ENCODE peak calls at places on chromosomes 11 and 22, in four cellular contexts. G is amygdala; B is effector CD8-positive, alpha-beta T cell; Q is fibroblast of the aortic adventitia. J is an unnamed sample.

GRCh38 chr11:6655790-6656580 is at the start of gene DCHS1:
- DNase-seq in G (no peak), B (no peak), Q (no peak), J (peak)

GRCh38 chr11:31512117-31512516 is 2.5 kb downstream of the ELP4 start:
- DNase-seq in G (no peak), B (no peak), Q (no peak), J (no peak)

GRCh38 chr11:70313945-70314344 is 43.5 kb downstream of the PPFIA1 start:
- DNase-seq in G (no peak), B (no peak), Q (no peak), J (no peak)

GRCh38 chr11:64675417-64676252 is 47.4 kb downstream of the NRXN2 start:
- DNase-seq in G (no peak), B (no peak), Q (peak), J (peak)

GRCh38 chr11:26992031-26992541 is 1.8 kb upstream of the FIBIN start:
- DNase-seq in G (no peak), B (no peak), Q (peak), J (no peak)

GRCh38 chr22:35684270-35684700 is 33.4 kb upstream of the APOL5 start:
- DNase-seq in G (no peak), B (no peak), Q (peak), J (no peak)

GRCh38 chr22:49764151-49764581 is 63.5 kb downstream of the BRD1 start:
- DNase-seq in G (no peak), B (no peak), Q (no peak), J (no peak)

GRCh38 chr11:15845261-15845660 is 511.1 kb downstream of the SOX6 start:
- DNase-seq in G (peak), B (no peak), Q (no peak), J (peak)

GRCh38 chr22:25208743-25209505 is 9.3 kb downstream of the CRYBB3 start:
- DNase-seq in G (no peak), B (no peak), Q (no peak), J (no peak)

GRCh38 chr22:16844529-16844928 is 19.3 kb upstream of the XKR3 start:
- DNase-seq in G (no peak), B (no peak), Q (no peak), J (no peak)

GRCh38 chr11:8766043-8766992 is 83.7 kb downstream of the RPL27A start:
- DNase-seq in G (no peak), B (no peak), Q (no peak), J (no peak)

GRCh38 chr22:48858121-48858520 is 969.6 kb downstream of the BRD1 start:
- DNase-seq in G (no peak), B (no peak), Q (no peak), J (no peak)

GRCh38 chr22:45503816-45504702 is 1.4 kb downstream of the FBLN1 start:
- DNase-seq in G (no peak), B (no peak), Q (peak), J (no peak)

GRCh38 chr11:10926801-10927200 is 68.9 kb upstream of the ZBED5 start:
- DNase-seq in G (no peak), B (no peak), Q (no peak), J (no peak)

GRCh38 chr22:41405588-41405987 is 23.8 kb downstream of the TEF start:
- DNase-seq in G (no peak), B (no peak), Q (no peak), J (no peak)

GRCh38 chr11:5891216-5891800 is 1.7 kb upstream of the OR52E5 start:
- DNase-seq in G (no peak), B (no peak), Q (peak), J (peak)

GRCh38 chr22:45934659-45935341 is 42.2 kb downstream of the WNT7B start:
- DNase-seq in G (no peak), B (no peak), Q (peak), J (peak)

GRCh38 chr11:86803641-86804040 is 3.3 kb downstream of the PRSS23 start:
- DNase-seq in G (no peak), B (no peak), Q (peak), J (no peak)

GRCh38 chr11:61716478-61717285 is 35.8 kb upstream of the MYRF start:
- DNase-seq in G (no peak), B (no peak), Q (no peak), J (no peak)

GRCh38 chr22:20750461-20751184 is 23.3 kb upstream of the SERPIND1 start:
- DNase-seq in G (no peak), B (no peak), Q (peak), J (no peak)

GRCh38 chr22:24697671-24698082 is 76.8 kb downstream of the PIWIL3 start:
- DNase-seq in G (no peak), B (no peak), Q (no peak), J (no peak)

GRCh38 chr11:57364851-57365660 is 15.9 kb downstream of the PRG3 start:
- DNase-seq in G (no peak), B (no peak), Q (no peak), J (no peak)

GRCh38 chr11:95450547-95451123 is 219.6 kb upstream of the SESN3 start:
- DNase-seq in G (no peak), B (no peak), Q (peak), J (no peak)

GRCh38 chr11:57336111-57336666 is 497 bp upstream of the SSRP1 start:
- DNase-seq in G (no peak), B (no peak), Q (no peak), J (no peak)

GRCh38 chr22:30208631-30209603 is 37.6 kb downstream of the LIF start:
- DNase-seq in G (no peak), B (no peak), Q (peak), J (no peak)

GRCh38 chr11:86360775-86361395 is 13.8 kb upstream of the CCDC81 start:
- DNase-seq in G (no peak), B (no peak), Q (peak), J (no peak)

GRCh38 chr22:18101536-18101935 is 9.1 kb upstream of the TUBA8 start:
- DNase-seq in G (no peak), B (no peak), Q (no peak), J (no peak)

GRCh38 chr11:3143136-3143880 is 21.8 kb downstream of the OSBPL5 start:
- DNase-seq in G (no peak), B (no peak), Q (no peak), J (no peak)

GRCh38 chr11:119584193-119585037 is 144.6 kb downstream of the NECTIN1 start:
- DNase-seq in G (no peak), B (no peak), Q (peak), J (peak)

GRCh38 chr22:50674127-50674493 is 1.5 kb downstream of the SHANK3 start:
- DNase-seq in G (no peak), B (no peak), Q (no peak), J (no peak)

GRCh38 chr11:18310800-18311340 is 11.1 kb downstream of the HPS5 start:
- DNase-seq in G (no peak), B (no peak), Q (no peak), J (no peak)